ENCODE peak calls at places on chromosome 17, in six cellular contexts. R is LNCaP clone FGC, F is fibroblast of pulmonary artery, J is AG10803, I is cardiac fibroblast, W is kidney epithelial cell. M is an unnamed sample.

GRCh38 chr17:41415411-41415810 is 9.0 kb downstream of the KRT37 start:
- DNase-seq in R (no peak), F (no peak), J (no peak), I (no peak), W (no peak), M (peak)

GRCh38 chr17:59038734-59039133 is 67.9 kb downstream of the TRIM37 start:
- DNase-seq in R (no peak), F (peak), J (peak), I (peak), W (no peak), M (peak)

GRCh38 chr17:21373696-21374454 is 2.3 kb upstream of the KCNJ12 start:
- DNase-seq in R (no peak), F (no peak), J (no peak), I (no peak), W (no peak), M (no peak)

GRCh38 chr17:539048-539447 is 175.6 kb downstream of the VPS53 start:
- DNase-seq in R (no peak), F (no peak), J (no peak), I (no peak), W (no peak), M (no peak)

GRCh38 chr17:6568186-6568758 is 11.9 kb upstream of the PITPNM3 start:
- DNase-seq in R (no peak), F (no peak), J (no peak), I (no peak), W (no peak), M (no peak)

GRCh38 chr17:38601539-38602351 is 4.0 kb downstream of the SRCIN1 start:
- DNase-seq in R (no peak), F (no peak), J (no peak), I (peak), W (no peak), M (no peak)

GRCh38 chr17:50440172-50440837 is 14.3 kb downstream of the ACSF2 start:
- DNase-seq in R (no peak), F (no peak), J (no peak), I (no peak), W (no peak), M (no peak)

GRCh38 chr17:72123964-72124791 is 3.4 kb downstream of the SOX9 start:
- DNase-seq in R (no peak), F (peak), J (no peak), I (peak), W (no peak), M (no peak)

GRCh38 chr17:79940381-79941087 is 95.1 kb downstream of the TBC1D16 start:
- DNase-seq in R (no peak), F (no peak), J (no peak), I (no peak), W (no peak), M (no peak)

GRCh38 chr17:43659823-43660222 is 1.9 kb downstream of the MEOX1 start:
- DNase-seq in R (no peak), F (no peak), J (no peak), I (no peak), W (no peak), M (no peak)

GRCh38 chr17:39150795-39151679 is at the start of gene PLXDC1:
- DNase-seq in R (no peak), F (no peak), J (no peak), I (no peak), W (no peak), M (no peak)

GRCh38 chr17:42920106-42920900 is 19.7 kb downstream of the G6PC1 start:
- DNase-seq in R (no peak), F (no peak), J (no peak), I (no peak), W (no peak), M (no peak)

GRCh38 chr17:79188048-79188447 is 113.4 kb downstream of the ENGASE start:
- DNase-seq in R (no peak), F (no peak), J (no peak), I (no peak), W (no peak), M (peak)

GRCh38 chr17:43524945-43525575 is 21.1 kb downstream of the ETV4 start:
- DNase-seq in R (no peak), F (peak), J (peak), I (peak), W (no peak), M (peak)

GRCh38 chr17:27413295-27413694 is 43.0 kb upstream of the KSR1 start:
- DNase-seq in R (no peak), F (no peak), J (no peak), I (no peak), W (no peak), M (no peak)

GRCh38 chr17:61249649-61250301 is 149.9 kb upstream of the TBX2 start:
- DNase-seq in R (no peak), F (no peak), J (no peak), I (no peak), W (no peak), M (no peak)

GRCh38 chr17:40602445-40603443 is 37.5 kb upstream of the CCR7 start:
- DNase-seq in R (no peak), F (no peak), J (no peak), I (no peak), W (no peak), M (no peak)

GRCh38 chr17:32015245-32016013 is 8.2 kb downstream of the LRRC37B start:
- DNase-seq in R (peak), F (no peak), J (no peak), I (no peak), W (no peak), M (peak)

GRCh38 chr17:13283606-13284005 is 265.8 kb upstream of the ELAC2 start:
- DNase-seq in R (no peak), F (no peak), J (no peak), I (no peak), W (no peak), M (peak)

GRCh38 chr17:2975469-2975958 is 87.9 kb downstream of the OR1D5 start:
- DNase-seq in R (peak), F (peak), J (no peak), I (peak), W (no peak), M (no peak)

GRCh38 chr17:58228679-58229078 is 9.6 kb upstream of the MKS1 start:
- DNase-seq in R (no peak), F (no peak), J (no peak), I (no peak), W (no peak), M (no peak)

GRCh38 chr17:28344011-28344410 is 8.4 kb downstream of the TNFAIP1 start:
- DNase-seq in R (no peak), F (no peak), J (no peak), I (no peak), W (no peak), M (no peak)

GRCh38 chr17:42980766-42981397 is 517 bp downstream of the RUNDC1 start:
- DNase-seq in R (no peak), F (peak), J (peak), I (peak), W (no peak), M (peak)

GRCh38 chr17:3035256-3035967 is 28.0 kb downstream of the OR1D5 start:
- DNase-seq in R (no peak), F (no peak), J (no peak), I (no peak), W (no peak), M (no peak)

GRCh38 chr17:80822700-80823410 is 168.8 kb upstream of the CHMP6 start:
- DNase-seq in R (peak), F (no peak), J (no peak), I (no peak), W (no peak), M (no peak)

GRCh38 chr17:11772031-11772430 is 173.8 kb downstream of the DNAH9 start:
- DNase-seq in R (no peak), F (no peak), J (no peak), I (no peak), W (no peak), M (no peak)
- TF ChIP-seq CTCF in R (no peak), F (no peak), J (no peak), I (no peak), W (no peak), M (no peak)

GRCh38 chr17:47776330-47777197 is 43.5 kb downstream of the TBX21 start:
- DNase-seq in R (peak), F (peak), J (peak), I (peak), W (no peak), M (peak)

GRCh38 chr17:47781397-47781796 is 40.2 kb downstream of the OSBPL7 start:
- DNase-seq in R (no peak), F (no peak), J (no peak), I (no peak), W (no peak), M (no peak)

GRCh38 chr17:47775181-47775580 is 42.1 kb downstream of the TBX21 start:
- DNase-seq in R (no peak), F (no peak), J (no peak), I (no peak), W (no peak), M (no peak)

GRCh38 chr17:47778184-47778635 is 43.4 kb downstream of the OSBPL7 start:
- DNase-seq in R (no peak), F (no peak), J (no peak), I (no peak), W (no peak), M (no peak)
- H3K4me3 ChIP-seq in R (no peak), F (no peak), J (no peak), I (no peak), W (no peak), M (no peak)

GRCh38 chr17:44661835-44662234 is 5.6 kb downstream of the MEIOC start:
- DNase-seq in R (no peak), F (no peak), J (no peak), I (no peak), W (no peak), M (no peak)
- TF ChIP-seq CTCF in R (no peak), F (no peak), J (no peak), I (no peak), W (no peak), M (no peak)

GRCh38 chr17:9645858-9646555 is 690 bp downstream of the USP43 start:
- DNase-seq in R (no peak), F (no peak), J (no peak), I (no peak), W (no peak), M (peak)
- H3K4me3 ChIP-seq in R (peak), F (no peak), J (peak), I (no peak), W (peak), M (peak)